ENCODE peak calls at places on chromosomes 4 and X, in five cellular contexts. R is spleen, W is left ventricle myocardium inferior, O is progenitor cell of endocrine pancreas, K is astrocyte. X is an unnamed sample.

GRCh38 chr4:77465271-77465670 is 140.3 kb upstream of the CXCL13 start:
- DNase-seq in R (no peak), W (no peak), O (no peak), K (no peak), X (no peak)

GRCh38 chr4:153179100-153179499 is 25.1 kb upstream of the TRIM2 start:
- DNase-seq in R (no peak), W (no peak), O (no peak), K (no peak), X (no peak)

GRCh38 chr4:73450398-73451004 is 14.5 kb downstream of the AFP start:
- DNase-seq in R (no peak), W (peak), O (no peak), K (peak), X (no peak)

GRCh38 chr4:38752393-38752961 is 30.3 kb downstream of the TLR10 start:
- DNase-seq in R (no peak), W (no peak), O (no peak), K (peak), X (no peak)

GRCh38 chr4:146638801-146639351 is at the start of gene POU4F2:
- DNase-seq in R (no peak), W (no peak), O (no peak), K (peak), X (peak)

GRCh38 chrX:44343412-44343942 is at the start of gene EFHC2:
- DNase-seq in R (peak), W (peak), O (peak), K (peak), X (peak)

GRCh38 chr4:81562093-81562492 is 90.4 kb upstream of the RASGEF1B start:
- DNase-seq in R (no peak), W (no peak), O (no peak), K (no peak), X (no peak)

GRCh38 chr4:176735300-176735699 is 57.4 kb downstream of the VEGFC start:
- DNase-seq in R (no peak), W (no peak), O (no peak), K (peak), X (no peak)

GRCh38 chr4:102639602-102640001 is 121.2 kb downstream of the MANBA start:
- DNase-seq in R (no peak), W (no peak), O (no peak), K (no peak), X (no peak)

GRCh38 chrX:68428431-68428830 is 4.9 kb downstream of the OPHN1 start:
- DNase-seq in R (no peak), W (no peak), O (no peak), K (peak), X (no peak)

GRCh38 chr4:130574215-130574614 is 1478.3 kb downstream of the C4orf33 start:
- DNase-seq in R (no peak), W (no peak), O (no peak), K (no peak), X (no peak)

GRCh38 chrX:108412783-108413182 is 25.4 kb downstream of the COL4A6 start:
- DNase-seq in R (no peak), W (no peak), O (no peak), K (no peak), X (no peak)

GRCh38 chr4:140096483-140096861 is 57.5 kb downstream of the MAML3 start:
- DNase-seq in R (no peak), W (no peak), O (no peak), K (no peak), X (no peak)

GRCh38 chrX:115679460-115679859 is 118.5 kb downstream of the PLS3 start:
- DNase-seq in R (no peak), W (no peak), O (no peak), K (peak), X (no peak)

GRCh38 chr4:87353592-87353991 is 30.9 kb upstream of the HSD17B13 start:
- DNase-seq in R (no peak), W (no peak), O (no peak), K (no peak), X (peak)

GRCh38 chr4:155544547-155544946 is 122.1 kb upstream of the GUCY1A1 start:
- DNase-seq in R (no peak), W (peak), O (no peak), K (no peak), X (no peak)

GRCh38 chrX:9676738-9677097 is 88.9 kb downstream of the GPR143 start:
- DNase-seq in R (no peak), W (no peak), O (no peak), K (no peak), X (no peak)

GRCh38 chr4:150348079-150348478 is 233.9 kb upstream of the MAB21L2 start:
- DNase-seq in R (no peak), W (no peak), O (no peak), K (peak), X (no peak)

GRCh38 chrX:102154218-102154860 is 1.4 kb downstream of the BEX5 start:
- DNase-seq in R (no peak), W (no peak), O (no peak), K (no peak), X (peak)

GRCh38 chr4:7279902-7280301 is 87.6 kb downstream of the SORCS2 start:
- DNase-seq in R (no peak), W (no peak), O (no peak), K (peak), X (no peak)

GRCh38 chr4:139214039-139214534 is 37.1 kb upstream of the ELF2 start:
- DNase-seq in R (no peak), W (peak), O (no peak), K (no peak), X (no peak)

GRCh38 chr4:184165291-184165690 is 52.4 kb downstream of the ENPP6 start:
- DNase-seq in R (no peak), W (no peak), O (no peak), K (peak), X (no peak)

GRCh38 chr4:5970381-5971076 is 47.7 kb downstream of the C4orf50 start:
- DNase-seq in R (peak), W (no peak), O (no peak), K (no peak), X (no peak)

GRCh38 chr4:81454498-81454897 is 17.2 kb downstream of the RASGEF1B start:
- DNase-seq in R (no peak), W (no peak), O (no peak), K (no peak), X (no peak)

GRCh38 chr4:149735796-149736195 is 79.8 kb downstream of the IQCM start:
- DNase-seq in R (no peak), W (no peak), O (no peak), K (no peak), X (no peak)

GRCh38 chr4:170391066-170391754 is 301.5 kb upstream of the AADAT start:
- DNase-seq in R (no peak), W (no peak), O (no peak), K (peak), X (no peak)

GRCh38 chr4:99437686-99438577 is 2.8 kb upstream of the ADH7 start:
- DNase-seq in R (no peak), W (no peak), O (no peak), K (no peak), X (no peak)

GRCh38 chr4:117467404-117467803 is 382.0 kb upstream of the TRAM1L1 start:
- DNase-seq in R (no peak), W (no peak), O (no peak), K (no peak), X (no peak)

GRCh38 chr4:81631958-81632439 is 160.3 kb upstream of the RASGEF1B start:
- DNase-seq in R (no peak), W (no peak), O (no peak), K (peak), X (no peak)

GRCh38 chr4:6523251-6523650 is 50.8 kb upstream of the PPP2R2C start:
- DNase-seq in R (no peak), W (no peak), O (no peak), K (no peak), X (no peak)

GRCh38 chr4:139844057-139844456 is 178.4 kb downstream of the MGST2 start:
- DNase-seq in R (no peak), W (no peak), O (no peak), K (no peak), X (no peak)

GRCh38 chrX:129682979-129683378 is 28.2 kb upstream of the APLN start:
- DNase-seq in R (no peak), W (no peak), O (no peak), K (no peak), X (no peak)

GRCh38 chrX:129678881-129679195 is 24.1 kb upstream of the APLN start:
- DNase-seq in R (no peak), W (no peak), O (no peak), K (no peak), X (no peak)

GRCh38 chrX:129679856-129680255 is 25.1 kb upstream of the APLN start:
- DNase-seq in R (no peak), W (no peak), O (no peak), K (no peak), X (no peak)

GRCh38 chrX:129678176-129678880 is 23.6 kb upstream of the APLN start:
- DNase-seq in R (peak), W (peak), O (no peak), K (no peak), X (no peak)
- TF ChIP-seq CTCF in R (peak), W (peak), O (no peak), K (no peak), X (no peak)

GRCh38 chr4:143585548-143585947 is 72.0 kb downstream of the SMARCA5 start:
- DNase-seq in R (no peak), W (no peak), O (no peak), K (no peak), X (no peak)

GRCh38 chr4:143586080-143586479 is 72.6 kb downstream of the SMARCA5 start:
- DNase-seq in R (no peak), W (no peak), O (no peak), K (peak), X (no peak)

DNA sequence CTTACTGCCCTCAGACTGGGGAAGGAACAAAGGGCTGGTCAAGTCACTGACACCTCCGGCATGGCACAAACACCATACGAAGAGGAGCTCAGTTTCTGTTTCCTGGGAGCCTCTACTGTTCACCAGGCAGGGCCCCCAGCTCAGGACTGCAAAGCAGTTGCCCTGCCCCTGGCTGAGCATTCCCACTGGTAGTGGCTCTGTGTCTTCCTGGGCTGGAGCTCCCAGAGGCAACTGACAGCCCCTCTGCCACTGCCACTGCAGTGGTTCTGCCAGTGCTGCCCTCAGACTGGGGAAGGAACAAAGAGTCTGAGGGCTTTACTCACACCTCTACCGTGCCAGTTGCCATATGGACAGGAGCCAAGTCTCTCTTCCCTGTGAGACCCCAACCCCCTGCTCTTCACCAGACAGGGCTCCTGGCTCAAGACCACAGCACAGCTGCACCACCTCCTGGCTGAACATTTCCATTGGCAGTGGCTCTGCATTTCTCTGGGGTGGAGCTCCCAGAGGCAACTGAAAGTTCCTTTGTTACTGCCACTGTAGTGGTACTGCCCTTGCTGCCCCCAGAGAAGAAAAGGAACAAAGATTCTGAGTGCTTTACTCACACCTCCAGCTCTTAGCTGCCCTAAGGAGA is 67.9 kb downstream of the SMARCA5 start:
- DNase-seq in R (no peak), W (no peak), O (no peak), K (no peak), X (no peak)
- TF ChIP-seq CTCF in R (no peak), W (no peak), O (no peak), K (no peak), X (no peak)

GRCh38 chr4:925771-926500 is 6.2 kb downstream of the GAK start:
- DNase-seq in R (peak), W (no peak), O (no peak), K (no peak), X (no peak)

GRCh38 chr4:929096-929765 is 2.9 kb downstream of the GAK start:
- DNase-seq in R (peak), W (no peak), O (no peak), K (no peak), X (no peak)

GRCh38 chr4:924107-925096 is 7.7 kb downstream of the GAK start:
- DNase-seq in R (peak), W (no peak), O (no peak), K (peak), X (no peak)

GRCh38 chr4:925171-925570 is 6.9 kb downstream of the GAK start:
- DNase-seq in R (peak), W (no peak), O (no peak), K (no peak), X (no peak)

GRCh38 chr4:926538-926937 is 5.6 kb downstream of the GAK start:
- DNase-seq in R (peak), W (no peak), O (no peak), K (no peak), X (peak)
- TF ChIP-seq CTCF in R (peak), W (no peak), O (peak), K (peak), X (peak)

DNA sequence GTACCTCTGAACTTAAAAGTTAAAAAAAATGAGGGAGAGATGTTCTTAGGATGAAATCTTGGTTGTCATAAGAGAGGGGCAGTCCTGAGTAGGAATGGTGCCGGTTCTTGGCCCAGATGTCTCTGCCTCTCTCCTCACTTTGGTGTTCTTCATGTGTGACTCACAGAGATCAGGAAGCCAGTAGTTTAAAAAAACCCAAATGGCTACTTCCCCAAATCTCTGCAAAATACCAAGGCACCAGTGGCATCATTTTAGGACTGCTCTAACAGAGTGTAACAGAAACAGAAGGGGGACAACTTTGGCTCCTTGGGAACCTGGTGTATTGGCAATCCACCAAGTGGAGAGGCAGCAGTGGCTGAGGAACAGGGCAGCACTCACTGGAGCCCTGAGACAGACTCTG is 116.8 kb downstream of the SCD5 start:
- DNase-seq in R (no peak), W (no peak), O (no peak), K (no peak), X (no peak)
- TF ChIP-seq CTCF in R (no peak), W (no peak), O (no peak), K (no peak), X (no peak)

GRCh38 chrX:28697732-28698131 is 110.5 kb downstream of the IL1RAPL1 start:
- DNase-seq in R (no peak), W (no peak), O (no peak), K (no peak), X (no peak)

GRCh38 chrX:28701222-28701621 is 114.0 kb downstream of the IL1RAPL1 start:
- DNase-seq in R (no peak), W (no peak), O (no peak), K (no peak), X (no peak)
- TF ChIP-seq CTCF in R (no peak), W (no peak), O (peak), K (peak), X (peak)

DNA sequence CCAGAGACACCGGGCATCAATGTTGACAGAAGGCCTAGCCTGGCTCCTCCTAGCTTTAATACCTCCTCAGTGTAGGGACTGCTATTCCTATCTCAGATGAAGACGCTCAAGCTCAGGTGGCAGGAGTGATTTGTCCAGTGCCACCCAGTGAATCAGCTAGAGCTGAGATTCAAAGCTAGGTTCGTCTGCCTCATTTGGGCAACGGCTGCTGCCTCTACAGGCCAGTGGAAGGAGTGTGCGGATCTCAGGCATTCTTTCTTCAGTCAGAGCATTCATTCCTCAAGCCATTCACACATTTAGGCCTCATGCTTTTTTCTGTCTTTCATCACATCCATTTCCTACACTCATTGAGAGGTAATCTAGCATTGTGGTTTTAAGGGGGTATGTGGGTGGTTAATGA is 7.3 kb downstream of the TSR2 start:
- DNase-seq in R (no peak), W (no peak), O (no peak), K (peak), X (no peak)
- TF ChIP-seq CTCF in R (no peak), W (no peak), O (peak), K (peak), X (no peak)

DNA sequence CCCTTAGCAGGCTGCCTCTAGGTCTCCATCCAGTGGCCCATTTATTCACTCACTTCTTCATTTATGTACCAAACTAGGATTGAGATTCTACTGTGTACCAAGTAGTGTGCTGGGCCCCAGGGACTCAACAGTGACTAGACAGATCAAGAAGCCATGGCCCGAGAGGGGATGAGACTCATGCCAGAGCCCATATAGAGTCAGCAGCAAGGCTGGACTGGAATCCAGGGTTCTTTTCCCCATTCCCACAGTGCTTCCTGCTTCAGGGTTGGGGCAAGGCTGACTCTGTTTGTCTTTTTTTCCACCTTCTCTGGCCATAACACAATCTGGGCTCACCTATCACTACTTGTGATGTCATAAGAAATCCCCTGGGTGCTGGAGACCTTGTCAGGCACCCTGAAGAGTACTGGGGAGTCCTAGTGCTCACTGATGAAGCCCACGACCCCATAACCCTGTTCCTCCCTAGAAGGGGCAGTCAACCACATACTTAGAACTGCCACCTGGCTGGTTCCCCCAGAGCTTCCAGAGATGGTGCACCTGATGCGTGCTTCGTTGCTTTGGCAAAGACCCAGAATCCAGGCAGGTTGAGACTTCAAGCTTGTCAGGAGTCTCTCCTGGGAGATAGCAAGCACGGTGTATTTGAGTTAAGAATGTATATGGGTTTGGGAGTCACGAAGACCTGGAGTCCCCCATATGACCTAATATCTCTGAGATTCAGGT is 6.2 kb downstream of the RTL5 start:
- DNase-seq in R (no peak), W (no peak), O (no peak), K (no peak), X (no peak)
- TF ChIP-seq CTCF in R (no peak), W (no peak), O (no peak), K (no peak), X (no peak)

X was measured in endothelial cell.